ENCODE peak calls at places on chromosomes 2 and 18, in ten cellular contexts. C is EL; H is kidney epithelial cell; Z is foreskin fibroblast; M is heart left ventricle; X is NCI-H1105; O is AG04450; W is stimulated activated CD4-positive, alpha-beta T cell treated with anti-CD3 and anti-CD28 coated beads, Interleukin-2, amount 100 ng/mL, for 48 hours; G is lower leg skin; P is GM10248. T is an unnamed sample.

GRCh38 chr2:189580662-189581353 is at the start of gene SLC40A1:
- DNase-seq in G (peak; percentile 93), C (peak; percentile 69), Z (peak; percentile 34), M (peak; percentile 89), X (peak; percentile 78), P (peak; percentile 56), O (no peak), H (no peak), W (peak; percentile 66), T (peak; percentile 38)

GRCh38 chr2:163734911-163735691 is 707 bp downstream of the FIGN start:
- DNase-seq in G (no peak), H (no peak), W (no peak), O (no peak), M (no peak), P (no peak), C (peak; percentile 10), Z (no peak), X (no peak), T (no peak)

GRCh38 chr2:17800219-17800618 is 16.0 kb upstream of the MSGN1 start:
- DNase-seq in O (no peak), P (no peak), Z (no peak), G (no peak), C (no peak), M (peak; percentile 37), X (no peak), W (no peak), H (no peak), T (no peak)

GRCh38 chr2:237727363-237727762 is 71.2 kb upstream of the RBM44 start:
- DNase-seq in W (no peak), O (no peak), X (no peak), M (no peak), Z (peak; percentile 42), P (no peak), H (no peak), C (peak; percentile 50), G (peak; percentile 75), T (no peak)

GRCh38 chr2:100616841-100617390 is 54.1 kb downstream of the PDCL3 start:
- DNase-seq in W (no peak), G (peak; percentile 70), P (no peak), H (no peak), X (no peak), O (no peak), M (no peak), Z (no peak), C (no peak), T (no peak)

GRCh38 chr2:196442211-196442610 is 197.3 kb upstream of the CCDC150 start:
- DNase-seq in P (no peak), H (no peak), O (no peak), M (no peak), C (peak; percentile 28), Z (no peak), X (no peak), W (no peak), G (no peak), T (peak; percentile 45)

GRCh38 chr18:48656582-48656981 is 117.8 kb downstream of the CTIF start:
- DNase-seq in W (no peak), H (no peak), X (no peak), O (no peak), G (peak; percentile 70), M (no peak), C (peak; percentile 61), P (no peak), Z (peak; percentile 59), T (peak; percentile 34)

GRCh38 chr2:71611781-71612545 is 158.6 kb downstream of the DYSF start:
- DNase-seq in X (no peak), M (no peak), P (no peak), Z (no peak), H (no peak), W (no peak), G (no peak), O (no peak), C (no peak), T (no peak)

GRCh38 chr2:148552675-148553331 is 91.7 kb upstream of the EPC2 start:
- DNase-seq in M (no peak), O (no peak), H (no peak), Z (no peak), W (no peak), X (peak; percentile 53), P (no peak), C (peak; percentile 14), G (no peak), T (no peak)

GRCh38 chr2:10079192-10079930 is 850 bp downstream of the CYS1 start:
- DNase-seq in G (no peak), M (no peak), X (peak; percentile 19), O (no peak), P (peak; percentile 42), Z (peak; percentile 62), W (no peak), C (peak; percentile 73), H (no peak), T (peak; percentile 82)

GRCh38 chr18:7164610-7165009 is 47.0 kb upstream of the LAMA1 start:
- DNase-seq in X (no peak), P (no peak), Z (peak; percentile 27), O (no peak), W (no peak), M (no peak), G (no peak), C (no peak), H (no peak), T (peak; percentile 36)

GRCh38 chr2:68088950-68089349 is 26.1 kb upstream of the C1D start:
- DNase-seq in G (no peak), C (no peak), H (no peak), Z (no peak), P (no peak), X (no peak), M (no peak), O (no peak), W (no peak), T (no peak)

GRCh38 chr2:59184281-59185020 is 943.3 kb upstream of the FANCL start:
- DNase-seq in C (no peak), O (no peak), X (no peak), H (no peak), Z (peak; percentile 1), M (no peak), W (no peak), G (no peak), P (no peak), T (no peak)

GRCh38 chr18:49561377-49562193 is at the start of gene LIPG:
- DNase-seq in C (peak; percentile 53), M (peak; percentile 40), H (peak; percentile 82), X (peak; percentile 75), G (no peak), O (no peak), Z (peak; percentile 57), P (peak; percentile 73), W (peak; percentile 37), T (peak; percentile 33)

GRCh38 chr2:10918661-10919414 is 7.1 kb downstream of the KCNF1 start:
- DNase-seq in W (no peak), P (no peak), M (no peak), O (no peak), Z (no peak), C (no peak), H (no peak), X (no peak), G (peak; percentile 59), T (no peak)

GRCh38 chr2:230794472-230794871 is 70.3 kb upstream of the ITM2C start:
- DNase-seq in H (no peak), W (peak; percentile 20), M (no peak), O (no peak), C (no peak), Z (no peak), P (no peak), G (no peak), X (no peak), T (no peak)

GRCh38 chr2:174846941-174847938 is 83.0 kb upstream of the CHRNA1 start:
- DNase-seq in X (no peak), P (no peak), C (peak; percentile 80), H (no peak), Z (peak; percentile 85), M (peak; percentile 27), W (no peak), O (peak; percentile 78), G (no peak), T (peak; percentile 73)

GRCh38 chr2:238105506-238106338 is 5.6 kb downstream of the ESPNL start:
- DNase-seq in Z (no peak), C (no peak), O (no peak), X (no peak), H (no peak), P (no peak), W (no peak), M (no peak), G (no peak), T (no peak)

GRCh38 chr2:181977661-181978350 is 7.8 kb upstream of the PPP1R1C start:
- DNase-seq in H (peak; percentile 23), Z (peak; percentile 59), G (no peak), W (no peak), M (no peak), X (no peak), P (no peak), O (no peak), C (peak; percentile 87), T (peak; percentile 56)

GRCh38 chr2:170123593-170123992 is 54.4 kb upstream of the MYO3B start:
- DNase-seq in X (no peak), Z (no peak), O (no peak), M (no peak), H (no peak), C (peak; percentile 38), G (no peak), W (no peak), P (no peak), T (no peak)

GRCh38 chr2:180622122-180622918 is 358.1 kb upstream of the UBE2E3 start:
- DNase-seq in C (peak; percentile 72), W (no peak), G (no peak), Z (peak; percentile 82), M (no peak), P (no peak), O (no peak), X (no peak), H (no peak), T (peak; percentile 19)

GRCh38 chr2:3073196-3073595 is 304.4 kb downstream of the EIPR1 start:
- DNase-seq in C (no peak), W (no peak), G (no peak), P (no peak), M (no peak), X (no peak), Z (no peak), H (no peak), O (no peak), T (no peak)

GRCh38 chr18:58579561-58580047 is 49.3 kb downstream of the ALPK2 start:
- DNase-seq in O (peak; percentile 71), P (no peak), H (no peak), C (peak; percentile 97), Z (peak; percentile 70), X (no peak), M (no peak), G (no peak), W (no peak), T (peak; percentile 85)

GRCh38 chr2:159119652-159120257 is 151.3 kb downstream of the TANC1 start:
- DNase-seq in M (peak; percentile 69), Z (peak; percentile 32), X (no peak), P (no peak), H (no peak), G (no peak), C (no peak), O (no peak), W (no peak), T (no peak)

GRCh38 chr2:9249036-9249800 is 42.6 kb downstream of the ASAP2 start:
- DNase-seq in H (no peak), W (no peak), Z (peak; percentile 78), O (no peak), X (no peak), C (peak; percentile 87), M (peak; percentile 43), G (no peak), P (no peak), T (peak; percentile 63)

GRCh38 chr2:45029215-45029614 is 20.0 kb upstream of the SIX2 start:
- DNase-seq in X (no peak), H (no peak), W (no peak), P (no peak), G (no peak), C (no peak), O (no peak), Z (no peak), M (no peak), T (no peak)

GRCh38 chr18:48589797-48590519 is 51.1 kb downstream of the CTIF start:
- DNase-seq in X (no peak), W (no peak), C (no peak), G (no peak), M (peak; percentile 91), P (no peak), O (no peak), H (no peak), Z (no peak), T (no peak)

GRCh38 chr2:239944706-239945551 is 80.2 kb downstream of the NDUFA10 start:
- DNase-seq in H (no peak), W (peak; percentile 11), X (no peak), C (no peak), P (peak; percentile 47), O (no peak), G (peak; percentile 84), M (no peak), Z (peak; percentile 25), T (no peak)